ENCODE peak calls at places on chromosomes 12 and 14, in six cellular contexts. M, O, G, U, R and K are unnamed samples.
A peak's percentile ranks its signal among the peaks of the same experiment; 100 is the strongest.

GRCh38 chr14:64845878-64846277 is 33.8 kb downstream of the SPTB start:
- DNase-seq in U (no peak), M (no peak), O (peak; percentile 26), G (no peak), R (no peak), K (no peak)

GRCh38 chr12:31323466-31324115 is 2.4 kb downstream of the SINHCAF start:
- DNase-seq in R (no peak), O (peak; percentile 18), M (peak; percentile 82), G (no peak), U (peak; percentile 55), K (peak; percentile 44)

GRCh38 chr12:69329669-69330428 is 18.3 kb upstream of the LYZ start:
- DNase-seq in M (no peak), R (no peak), U (no peak), O (no peak), G (no peak), K (peak; percentile 76)

GRCh38 chr12:96502949-96503532 is 13.7 kb downstream of the CFAP54 start:
- DNase-seq in U (no peak), M (no peak), O (no peak), R (no peak), G (no peak), K (no peak)

GRCh38 chr12:16555630-16556029 is 50.3 kb downstream of the LMO3 start:
- DNase-seq in O (peak; percentile 75), M (no peak), R (no peak), U (no peak), G (no peak), K (no peak)

GRCh38 chr14:64698899-64699298 is 5.3 kb upstream of the PLEKHG3 start:
- DNase-seq in O (peak; percentile 25), U (no peak), G (no peak), R (no peak), M (no peak), K (no peak)

GRCh38 chr14:58755026-58755929 is 117.5 kb downstream of the DACT1 start:
- DNase-seq in O (no peak), U (no peak), R (no peak), G (no peak), M (no peak), K (no peak)

GRCh38 chr12:90712671-90713070 is 242.3 kb downstream of the CCER1 start:
- DNase-seq in M (no peak), R (peak; percentile 60), U (no peak), O (no peak), G (no peak), K (no peak)

GRCh38 chr14:76084374-76084773 is 67.3 kb upstream of the GPATCH2L start:
- DNase-seq in R (no peak), M (no peak), U (no peak), O (no peak), G (no peak), K (no peak)

GRCh38 chr14:89139404-89140247 is 277.4 kb downstream of the FOXN3 start:
- DNase-seq in U (no peak), O (no peak), M (no peak), G (no peak), R (no peak), K (no peak)

GRCh38 chr12:111354511-111354910 is 14.4 kb downstream of the PHETA1 start:
- DNase-seq in R (no peak), U (no peak), G (no peak), M (no peak), O (no peak), K (no peak)

GRCh38 chr14:69335421-69335820 is 62.7 kb downstream of the ERH start:
- DNase-seq in U (no peak), M (no peak), O (peak; percentile 6), G (no peak), R (no peak), K (peak; percentile 14)

GRCh38 chr14:71165121-71165574 is 257.9 kb downstream of the PCNX1 start:
- DNase-seq in O (peak; percentile 83), M (no peak), U (no peak), R (peak; percentile 36), G (no peak), K (no peak)

GRCh38 chr12:96501139-96501741 is 11.9 kb downstream of the CFAP54 start:
- DNase-seq in R (no peak), G (peak; percentile 31), O (peak; percentile 28), M (no peak), U (peak; percentile 38), K (peak; percentile 17)

DNA sequence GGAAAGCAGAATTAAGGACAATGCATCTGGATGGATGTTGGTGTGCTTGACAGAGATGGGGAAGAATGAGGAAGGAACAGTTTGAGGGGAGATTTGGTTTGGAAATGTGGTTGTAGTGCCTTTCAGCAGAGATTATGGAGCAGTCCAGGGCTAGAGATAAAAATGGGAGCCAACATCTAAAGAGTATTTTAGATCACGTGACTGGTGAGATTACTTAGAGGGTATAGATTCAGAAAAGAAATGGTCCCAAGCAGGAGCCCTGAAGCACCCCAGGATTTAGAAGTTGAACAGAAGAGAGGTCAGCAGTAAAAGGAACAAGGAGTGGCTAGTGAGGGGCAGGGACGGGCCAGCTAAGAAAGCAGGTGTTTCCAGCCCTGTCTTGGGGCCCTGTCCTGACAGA is 29.6 kb downstream of the ZNF664 start:
- DNase-seq in M (no peak), U (no peak), R (no peak), G (no peak), O (no peak), K (no peak)
- H3K4me1 ChIP-seq in M (peaks cover 12% of the 10 kb centered on the region), U (no peaks in the 10 kb centered on the region), R (peaks cover 70% of the 10 kb centered on the region), G (peaks cover 13% of the 10 kb centered on the region), O (no peaks in the 10 kb centered on the region), K (peaks cover 13% of the 10 kb centered on the region)

DNA sequence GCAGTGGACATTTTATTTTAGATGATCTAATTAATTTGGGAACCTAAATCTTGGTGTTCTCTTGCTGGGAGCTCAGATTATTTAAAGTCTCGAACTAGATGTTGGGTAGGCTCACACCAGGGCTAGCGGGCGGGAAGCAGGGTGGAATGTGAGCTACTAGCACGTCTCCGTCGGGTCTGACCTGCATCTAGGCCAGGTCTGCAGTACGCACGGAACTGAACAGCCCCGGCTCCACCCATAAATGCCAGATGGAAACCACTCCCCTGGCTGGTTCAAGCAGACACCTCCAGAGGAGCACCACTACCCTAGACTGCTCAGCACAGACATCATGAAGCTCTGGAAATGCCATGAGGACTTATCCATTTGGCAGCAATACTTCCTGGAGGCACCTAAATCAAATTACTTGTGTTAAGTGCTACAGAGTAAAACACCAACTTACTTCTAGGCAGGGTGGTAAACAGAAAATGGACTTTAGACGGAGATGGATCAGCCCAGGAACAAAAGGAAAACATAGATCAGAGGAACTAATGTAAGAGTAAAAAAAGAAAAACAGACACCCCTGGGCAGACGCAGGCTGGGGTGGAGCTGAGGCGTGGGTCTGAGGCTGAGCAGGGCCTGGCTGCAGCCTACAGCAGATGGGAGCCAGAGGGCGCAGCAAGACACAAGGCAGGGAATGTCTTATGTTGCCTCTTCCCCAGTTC is 10.2 kb downstream of the ZNF605 start:
- DNase-seq in R (no peak), M (no peak), U (no peak), G (no peak), O (no peak), K (no peak)
- H3K9me3 ChIP-seq in R (no peaks in the 10 kb centered on the region), M (peaks cover 79% of the 10 kb centered on the region), U (peaks cover 26% of the 10 kb centered on the region), G (peaks cover 83% of the 10 kb centered on the region), O (peaks cover 61% of the 10 kb centered on the region), K (peaks cover 47% of the 10 kb centered on the region)

GRCh38 chr12:103494388-103494787 is 1.4 kb downstream of the C12orf42 start:
- DNase-seq in M (no peak), R (no peak), G (no peak), U (no peak), O (no peak), K (no peak)
- H3K4me1 ChIP-seq in M (peaks cover 11% of the 10 kb centered on the region), R (no peaks in the 10 kb centered on the region), G (peaks cover 1% of the 10 kb centered on the region), U (peaks cover 9% of the 10 kb centered on the region), O (no peaks in the 10 kb centered on the region), K (peaks cover 15% of the 10 kb centered on the region)

DNA sequence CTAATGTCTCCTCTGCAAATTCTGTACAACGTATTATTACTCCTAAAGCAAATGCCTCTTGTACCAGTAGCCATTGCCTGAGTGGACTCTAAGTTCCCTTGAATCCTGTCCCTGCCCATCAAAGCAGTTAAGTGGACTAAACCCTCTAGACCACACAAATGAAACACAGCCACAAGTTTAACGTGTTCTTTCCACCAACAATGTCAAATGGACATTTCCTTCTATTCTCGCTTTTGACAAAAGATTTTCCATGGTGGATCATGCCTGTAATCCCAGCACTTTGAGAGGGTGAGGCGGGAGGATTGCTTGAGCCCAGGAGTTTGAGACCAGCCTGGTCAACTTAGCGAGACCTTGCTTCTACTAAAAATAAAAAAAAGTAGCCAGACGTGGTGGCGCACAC is 15.9 kb downstream of the CCDC88C start:
- DNase-seq in R (no peak), U (no peak), O (no peak), M (no peak), G (no peak), K (no peak)
- H3K9me3 ChIP-seq in R (no peaks in the 10 kb centered on the region), U (no peaks in the 10 kb centered on the region), O (peaks cover 2% of the 10 kb centered on the region), M (no peaks in the 10 kb centered on the region), G (no peaks in the 10 kb centered on the region), K (no peaks in the 10 kb centered on the region)

GRCh38 chr14:104510794-104511611 is 68.6 kb upstream of the C14orf180 start:
- DNase-seq in O (no peak), U (no peak), R (no peak), M (no peak), G (no peak), K (no peak)
- H3K4me1 ChIP-seq in O (no peaks in the 10 kb centered on the region), U (no peaks in the 10 kb centered on the region), R (no peaks in the 10 kb centered on the region), M (peaks cover 23% of the 10 kb centered on the region), G (no peaks in the 10 kb centered on the region), K (no peaks in the 10 kb centered on the region)